ENCODE peak calls at places on chromosomes 16 and 17, in nine cellular contexts. I is substantia nigra; L is prostate gland; P is IMR-90; S is psoas muscle; U is aorta; W is CD4-positive, alpha-beta T cell; M is thoracic aorta; Y is neural progenitor cell. F is an unnamed sample.

GRCh38 chr16:77183137-77183536 is 7.9 kb upstream of the MON1B start:
- DNase-seq in I (no peak), L (no peak), P (peak; percentile 4), S (no peak), U (no peak), W (no peak), M (no peak), Y (no peak), F (no peak)

GRCh38 chr16:57264950-57265371 is 19.5 kb downstream of the PLLP start:
- DNase-seq in I (no peak), L (peak; percentile 77), P (no peak), S (peak; percentile 46), U (no peak), W (no peak), M (no peak), Y (no peak), F (no peak)

GRCh38 chr17:15957206-15957605 is 12.3 kb downstream of the ADORA2B start:
- DNase-seq in I (no peak), L (no peak), P (no peak), S (no peak), U (no peak), W (no peak), M (no peak), Y (no peak), F (no peak)

GRCh38 chr17:50349241-50349595 is 3.3 kb downstream of the XYLT2 start:
- DNase-seq in I (no peak), L (no peak), P (no peak), S (no peak), U (no peak), W (no peak), M (no peak), Y (no peak), F (peak; percentile 46)

GRCh38 chr16:85436207-85436606 is 176.9 kb upstream of the GSE1 start:
- DNase-seq in I (no peak), L (no peak), P (no peak), S (no peak), U (no peak), W (no peak), M (no peak), Y (no peak), F (no peak)

GRCh38 chr17:20080513-20080912 is 71.4 kb downstream of the SPECC1 start:
- DNase-seq in I (no peak), L (no peak), P (no peak), S (no peak), U (no peak), W (no peak), M (no peak), Y (no peak), F (no peak)

GRCh38 chr17:48002208-48002919 is 31.5 kb downstream of the CDK5RAP3 start:
- DNase-seq in I (no peak), L (no peak), P (peak; percentile 87), S (no peak), U (no peak), W (no peak), M (no peak), Y (peak; percentile 48), F (no peak)

GRCh38 chr17:47207143-47208067 is 1.7 kb upstream of the MYL4 start:
- DNase-seq in I (no peak), L (no peak), P (no peak), S (no peak), U (no peak), W (no peak), M (no peak), Y (no peak), F (no peak)

GRCh38 chr17:80586464-80587228 is 42.0 kb downstream of the RPTOR start:
- DNase-seq in I (no peak), L (no peak), P (peak; percentile 90), S (peak; percentile 84), U (peak; percentile 54), W (no peak), M (no peak), Y (no peak), F (no peak)

GRCh38 chr16:59042296-59042695 is 308.2 kb upstream of the GOT2 start:
- DNase-seq in I (peak; percentile 3), L (no peak), P (no peak), S (no peak), U (no peak), W (no peak), M (no peak), Y (no peak), F (no peak)

DNA sequence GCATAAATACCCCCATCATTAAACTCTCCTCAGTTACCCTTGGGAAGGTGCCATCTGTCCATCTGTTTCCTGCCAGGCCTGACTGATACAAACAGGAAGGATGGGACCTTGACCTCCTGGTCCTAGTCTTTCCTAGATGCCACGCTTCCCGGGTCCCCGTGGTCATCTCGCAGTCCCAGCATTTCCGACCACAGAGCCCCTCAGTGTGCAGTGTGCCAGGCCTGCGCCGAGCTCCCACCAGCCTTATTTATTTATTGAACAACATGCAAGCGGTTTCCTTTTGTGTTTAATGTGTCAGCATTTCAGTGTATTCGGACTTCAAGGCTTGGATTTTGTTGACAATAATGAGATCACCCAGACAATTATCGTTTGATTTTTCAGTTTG is 45.6 kb upstream of the NKD1 start:
- DNase-seq in I (no peak), L (no peak), P (no peak), S (no peak), U (no peak), W (no peak), M (no peak), Y (no peak), F (no peak)
- H3K27ac ChIP-seq in I (no peak overlapping the region), L (no peak overlapping the region), P (no peak overlapping the region), S (no peak overlapping the region), U (no peak overlapping the region), W (no peak overlapping the region), M (no peak overlapping the region), Y (no peak overlapping the region), F (no peak overlapping the region)

GRCh38 chr17:72403713-72404209 is 282.9 kb downstream of the SOX9 start:
- DNase-seq in I (no peak), L (no peak), P (no peak), S (no peak), U (no peak), W (no peak), M (no peak), Y (no peak), F (no peak)

GRCh38 chr17:72404872-72405271 is 284.1 kb downstream of the SOX9 start:
- DNase-seq in I (no peak), L (no peak), P (peak; percentile 86), S (no peak), U (no peak), W (no peak), M (no peak), Y (no peak), F (no peak)

GRCh38 chr17:72406501-72406900 is 285.7 kb downstream of the SOX9 start:
- DNase-seq in I (no peak), L (no peak), P (no peak), S (no peak), U (no peak), W (no peak), M (no peak), Y (no peak), F (no peak)

GRCh38 chr17:72407336-72408121 is 286.7 kb downstream of the SOX9 start:
- DNase-seq in I (peak; percentile 44), L (peak; percentile 88), P (peak; percentile 99), S (peak; percentile 64), U (peak; percentile 85), W (no peak), M (peak; percentile 33), Y (no peak), F (peak; percentile 80)

GRCh38 chr17:72405662-72406230 is 284.9 kb downstream of the SOX9 start:
- DNase-seq in I (no peak), L (no peak), P (no peak), S (no peak), U (no peak), W (no peak), M (no peak), Y (no peak), F (no peak)
- H3K27ac ChIP-seq in I (no peak overlapping the region), L (no peak overlapping the region), P (peak overlapping the region; percentile 42), S (no peak overlapping the region), U (no peak overlapping the region), W (no peak overlapping the region), M (no peak overlapping the region), Y (no peak overlapping the region), F (no peak overlapping the region)

GRCh38 chr16:69199382-69199781 is 12.4 kb downstream of the SNTB2 start:
- DNase-seq in I (no peak), L (no peak), P (peak; percentile 78), S (peak; percentile 66), U (no peak), W (no peak), M (no peak), Y (no peak), F (no peak)
- H3K27ac ChIP-seq in I (no peak overlapping the region), L (no peak overlapping the region), P (peak overlapping the region; percentile 73), S (no peak overlapping the region), U (no peak overlapping the region), W (no peak overlapping the region), M (no peak overlapping the region), Y (no peak overlapping the region), F (no peak overlapping the region)

GRCh38 chr17:64442550-64442971 is 6.4 kb upstream of the MILR1 start:
- DNase-seq in I (no peak), L (no peak), P (no peak), S (peak; percentile 51), U (no peak), W (no peak), M (no peak), Y (no peak), F (no peak)

GRCh38 chr17:64437944-64438525 is 10.9 kb upstream of the MILR1 start:
- DNase-seq in I (no peak), L (no peak), P (no peak), S (no peak), U (no peak), W (no peak), M (no peak), Y (no peak), F (no peak)

GRCh38 chr17:64447526-64447925 is 1.4 kb upstream of the MILR1 start:
- DNase-seq in I (no peak), L (no peak), P (no peak), S (no peak), U (no peak), W (no peak), M (no peak), Y (no peak), F (no peak)

GRCh38 chr17:64441772-64442549 is 7.0 kb upstream of the MILR1 start:
- DNase-seq in I (peak; percentile 42), L (no peak), P (peak; percentile 54), S (peak; percentile 55), U (peak; percentile 66), W (no peak), M (no peak), Y (no peak), F (peak; percentile 70)

DNA sequence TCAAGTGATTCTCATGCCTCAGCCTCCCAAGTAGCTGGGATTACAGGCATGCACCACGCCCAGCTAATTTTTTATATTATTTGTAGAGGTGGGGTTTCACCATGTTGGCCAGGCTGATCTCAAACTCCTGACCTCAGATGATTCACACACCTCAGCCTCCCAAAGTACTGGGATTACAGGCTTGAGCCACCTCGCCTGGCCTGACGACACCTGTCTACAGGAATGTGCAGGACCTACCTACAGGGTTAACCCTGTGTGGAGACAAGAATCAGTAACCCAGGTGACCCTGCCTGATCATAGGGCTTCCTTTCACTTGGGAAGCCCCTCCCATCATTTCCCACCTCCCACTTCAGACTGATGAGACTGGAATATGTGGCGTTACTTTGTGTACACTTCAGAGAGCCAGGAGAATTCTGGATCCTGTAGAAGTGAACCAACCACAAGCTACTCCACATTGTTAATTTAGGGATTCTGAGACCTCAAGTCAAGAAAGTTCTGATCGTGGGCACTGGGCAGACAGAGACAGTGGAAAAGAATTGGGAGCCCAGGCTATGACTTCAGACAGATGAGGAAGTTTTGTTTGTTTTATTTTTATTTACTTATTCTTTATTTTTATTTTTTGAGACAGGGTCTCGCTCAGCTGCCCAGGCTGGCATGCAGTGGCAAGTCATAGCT is 5.7 kb upstream of the MILR1 start:
- DNase-seq in I (no peak), L (no peak), P (no peak), S (no peak), U (no peak), W (no peak), M (no peak), Y (no peak), F (no peak)
- H3K27ac ChIP-seq in I (no peak overlapping the region), L (no peak overlapping the region), P (no peak overlapping the region), S (no peak overlapping the region), U (no peak overlapping the region), W (no peak overlapping the region), M (peak overlapping the region; percentile 23), Y (no peak overlapping the region), F (no peak overlapping the region)

F was measured in tibial artery.